ENCODE peak calls at places on chromosome 7, in four cellular contexts. C, F, V and R are unnamed samples.

GRCh38 chr7:2872296-2872874 is 28.3 kb upstream of the GNA12 start:
- DNase-seq in C (no peak), F (no peak), V (no peak), R (no peak)

GRCh38 chr7:8442814-8443304 is 9.4 kb downstream of the NXPH1 start:
- DNase-seq in C (peak; percentile 85), F (peak; percentile 97), V (no peak), R (no peak)

GRCh38 chr7:139651308-139651707 is 126.5 kb downstream of the HIPK2 start:
- DNase-seq in C (no peak), F (no peak), V (no peak), R (no peak)

GRCh38 chr7:39324134-39324760 is 242.0 kb upstream of the YAE1 start:
- DNase-seq in C (no peak), F (no peak), V (no peak), R (no peak)

GRCh38 chr7:103640031-103640779 is 194.2 kb upstream of the SLC26A5 start:
- DNase-seq in C (no peak), F (no peak), V (no peak), R (no peak)

GRCh38 chr7:27160147-27160545 is 3.7 kb upstream of the HOXA7 start:
- DNase-seq in C (no peak), F (peak; percentile 48), V (no peak), R (no peak)

GRCh38 chr7:86708334-86708733 is 64.6 kb downstream of the GRM3 start:
- DNase-seq in C (peak; percentile 16), F (peak; percentile 45), V (no peak), R (no peak)

GRCh38 chr7:130919316-130920103 is 185.5 kb upstream of the KLF14 start:
- DNase-seq in C (no peak), F (no peak), V (no peak), R (peak; percentile 54)

GRCh38 chr7:108097703-108098102 is 32.5 kb downstream of the LAMB4 start:
- DNase-seq in C (peak; percentile 30), F (no peak), V (no peak), R (peak; percentile 20)

GRCh38 chr7:45687721-45688120 is 113.6 kb downstream of the ADCY1 start:
- DNase-seq in C (no peak), F (peak; percentile 22), V (no peak), R (no peak)

GRCh38 chr7:12731214-12731656 is 43.8 kb downstream of the ARL4A start:
- DNase-seq in C (peak; percentile 63), F (no peak), V (no peak), R (no peak)

GRCh38 chr7:115851291-115851690 is 179.3 kb downstream of the TFEC start:
- DNase-seq in C (peak; percentile 54), F (no peak), V (no peak), R (peak; percentile 24)

GRCh38 chr7:55251313-55251712 is 113.8 kb upstream of the LANCL2 start:
- DNase-seq in C (no peak), F (no peak), V (no peak), R (no peak)

GRCh38 chr7:73948287-73948686 is 79.7 kb upstream of the ELN start:
- DNase-seq in C (no peak), F (no peak), V (no peak), R (no peak)

GRCh38 chr7:98138679-98139078 is 32.0 kb downstream of the LMTK2 start:
- DNase-seq in C (no peak), F (no peak), V (no peak), R (no peak)

GRCh38 chr7:66182920-66183319 is 22.2 kb upstream of the TPST1 start:
- DNase-seq in C (no peak), F (no peak), V (no peak), R (peak; percentile 59)

GRCh38 chr7:151082151-151083070 is 882 bp downstream of the TMUB1 start:
- DNase-seq in C (no peak), F (no peak), V (no peak), R (no peak)

GRCh38 chr7:106693659-106694353 is 32.8 kb upstream of the CCDC71L start:
- DNase-seq in C (no peak), F (no peak), V (no peak), R (no peak)

GRCh38 chr7:229184-229964 is 37.0 kb downstream of the FAM20C start:
- DNase-seq in C (no peak), F (no peak), V (no peak), R (no peak)

GRCh38 chr7:141053626-141054025 is 20.2 kb upstream of the TMEM178B start:
- DNase-seq in C (no peak), F (no peak), V (no peak), R (no peak)

GRCh38 chr7:786472-787255 is 45.6 kb upstream of the SUN1 start:
- DNase-seq in C (peak; percentile 56), F (peak; percentile 93), V (no peak), R (peak; percentile 39)

GRCh38 chr7:47375121-47375551 is 206.8 kb downstream of the TNS3 start:
- DNase-seq in C (no peak), F (no peak), V (no peak), R (no peak)

GRCh38 chr7:106639476-106640334 is 21.3 kb downstream of the CCDC71L start:
- DNase-seq in C (no peak), F (no peak), V (no peak), R (no peak)

DNA sequence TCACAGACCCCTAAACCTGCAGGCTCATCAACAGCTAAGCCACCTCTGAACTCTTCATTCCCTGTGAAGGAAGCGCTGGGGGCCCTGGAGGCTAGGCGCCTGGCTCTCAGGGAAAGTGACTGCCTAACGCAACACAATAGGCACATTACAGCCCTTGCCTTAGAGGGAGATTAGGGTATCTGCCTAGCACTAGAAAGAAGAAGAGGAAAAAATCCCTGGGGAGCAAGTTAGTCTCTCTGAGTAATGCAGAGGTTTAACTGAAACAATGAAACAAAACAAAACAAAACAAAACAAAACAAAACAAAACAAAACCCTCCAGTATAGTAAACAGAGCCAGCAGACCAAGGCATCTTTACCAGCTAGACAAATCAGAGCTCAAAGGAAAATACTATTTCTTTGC is 2.6 kb downstream of the ZNF777 start:
- DNase-seq in C (peak; percentile 27), F (peak; percentile 11), V (no peak), R (no peak)
- H3K4me3 ChIP-seq in C (no peak overlapping the region), F (no peak overlapping the region), V (no peak overlapping the region), R (no peak overlapping the region)

GRCh38 chr7:146119016-146119415 is 2.4 kb downstream of the CNTNAP2 start:
- DNase-seq in C (no peak), F (no peak), V (no peak), R (no peak)
- TF ChIP-seq SUZ12 in C (no peak), F (no peak), V (no peak), R (no peak)

DNA sequence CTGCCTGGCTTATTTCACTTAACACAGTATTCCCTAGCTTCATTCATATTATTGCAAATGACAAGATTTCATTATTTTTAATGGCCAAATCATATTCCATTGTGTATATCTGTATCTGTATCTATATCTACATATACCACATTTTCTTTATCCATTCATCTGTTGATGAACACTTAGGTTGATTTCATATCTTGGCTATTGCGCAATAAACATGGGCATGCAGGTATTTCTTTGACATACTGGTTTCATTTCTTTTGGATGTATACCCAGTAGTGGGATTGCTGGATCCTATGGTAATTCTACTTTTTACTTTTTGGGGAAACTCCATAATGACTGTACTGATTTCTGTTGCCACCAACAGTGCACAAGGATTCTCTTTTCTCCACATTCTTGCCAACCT is 68.9 kb upstream of the CREB5 start:
- DNase-seq in C (no peak), F (no peak), V (no peak), R (no peak)
- H3K4me3 ChIP-seq in C (no peak overlapping the region), F (no peak overlapping the region), V (no peak overlapping the region), R (no peak overlapping the region)

GRCh38 chr7:100584677-100585510 is 1.0 kb downstream of the LRCH4 start:
- DNase-seq in C (no peak), F (no peak), V (no peak), R (peak; percentile 35)

GRCh38 chr7:100586266-100587025 is at the start of gene FBXO24:
- DNase-seq in C (peak; percentile 99), F (peak; percentile 99), V (peak; percentile 100), R (peak; percentile 99)

GRCh38 chr7:100584046-100584676 is 1.8 kb downstream of the LRCH4 start:
- DNase-seq in C (no peak), F (no peak), V (no peak), R (no peak)

GRCh38 chr7:100583132-100584045 is 2.5 kb downstream of the LRCH4 start:
- DNase-seq in C (no peak), F (no peak), V (peak; percentile 44), R (no peak)

DNA sequence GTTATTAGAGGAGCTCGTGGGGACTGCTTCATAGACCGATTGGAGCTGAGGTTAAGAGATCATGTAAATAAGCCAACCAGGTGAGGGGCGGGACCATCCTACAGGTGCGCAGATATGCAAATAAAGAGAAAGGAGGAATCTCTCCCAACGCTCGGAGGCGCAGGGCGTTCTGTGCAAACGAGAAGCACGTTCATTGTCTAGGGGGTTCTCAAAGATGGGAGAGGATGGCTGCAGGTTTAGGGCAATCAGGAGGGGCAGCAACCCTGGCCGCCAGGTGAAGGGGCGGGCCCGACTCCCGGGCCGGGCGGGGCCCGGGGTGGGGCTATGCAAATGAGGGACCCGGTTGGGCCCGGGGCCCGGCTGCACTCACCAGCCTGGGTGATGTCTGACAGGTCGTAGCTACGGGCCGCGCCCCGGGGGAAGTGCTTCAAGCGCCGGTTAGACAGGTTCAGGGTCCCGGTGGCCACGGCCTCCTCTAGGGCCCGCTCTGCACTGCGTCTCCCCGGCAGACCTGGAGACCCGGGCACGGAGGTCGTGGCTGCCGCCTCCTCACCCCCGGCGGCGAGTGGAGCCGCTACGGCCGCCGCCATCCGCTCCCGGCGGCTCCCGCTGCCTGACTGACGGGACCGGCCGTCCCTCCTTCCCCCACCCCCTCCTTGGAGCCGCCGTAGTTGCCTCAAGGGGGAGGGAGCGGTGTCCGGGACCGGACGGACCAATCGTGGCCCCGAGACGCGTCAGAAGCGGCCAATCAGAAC is at the start of gene LRCH4:
- DNase-seq in C (no peak), F (peak; percentile 88), V (no peak), R (no peak)
- TF ChIP-seq SUZ12 in C (no peak), F (no peak), V (no peak), R (no peak)

GRCh38 chr7:149686449-149686848 is 86.9 kb downstream of the ZNF467 start:
- DNase-seq in C (no peak), F (no peak), V (no peak), R (no peak)

GRCh38 chr7:149683191-149683590 is 90.2 kb downstream of the ZNF467 start:
- DNase-seq in C (no peak), F (no peak), V (no peak), R (no peak)

GRCh38 chr7:149685455-149685854 is 87.9 kb downstream of the ZNF467 start:
- DNase-seq in C (no peak), F (no peak), V (no peak), R (no peak)

GRCh38 chr7:149683898-149684297 is 89.5 kb downstream of the ZNF467 start:
- DNase-seq in C (no peak), F (no peak), V (no peak), R (no peak)

GRCh38 chr7:149686001-149686400 is 87.4 kb downstream of the ZNF467 start:
- DNase-seq in C (no peak), F (no peak), V (no peak), R (no peak)
- H3K4me3 ChIP-seq in C (no peak overlapping the region), F (no peak overlapping the region), V (no peak overlapping the region), R (no peak overlapping the region)

DNA sequence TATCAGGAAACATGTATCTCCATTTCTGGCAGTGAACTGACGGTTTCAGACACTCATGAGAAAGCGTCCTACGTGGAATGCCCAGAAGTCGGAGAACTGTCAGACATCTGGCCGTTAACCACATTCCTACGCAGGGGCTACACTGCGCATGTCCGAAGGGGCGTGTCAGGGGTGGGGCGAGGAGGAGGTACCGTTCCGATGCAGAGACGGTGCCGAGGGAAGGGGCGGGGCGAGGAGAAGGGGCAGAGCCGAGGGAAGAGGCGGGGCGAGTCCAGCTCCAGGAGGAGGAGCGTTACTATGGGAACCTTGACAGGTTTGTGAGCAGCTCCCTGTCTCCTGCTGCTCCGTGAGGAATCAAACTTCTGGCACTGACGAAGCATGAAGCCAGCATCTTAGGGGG is 366.9 kb upstream of the NUPR2 start:
- DNase-seq in C (no peak), F (no peak), V (no peak), R (no peak)
- TF ChIP-seq SUZ12 in C (no peak), F (no peak), V (no peak), R (no peak)

GRCh38 chr7:44637788-44638594 is 31.6 kb downstream of the OGDH start:
- DNase-seq in C (no peak), F (peak; percentile 23), V (peak; percentile 86), R (no peak)
- H3K4me3 ChIP-seq in C (no peak overlapping the region), F (no peak overlapping the region), V (peak overlapping the region; percentile 38), R (no peak overlapping the region)